ENCODE peak calls at places on chromosome 7, in six cellular contexts. D is suprapubic skin, M is Peyer's patch, W is GM12891, R is sigmoid colon, N is body of pancreas. G is an unnamed sample.

GRCh38 chr7:132109768-132110167 is 466.5 kb downstream of the PLXNA4 start:
- DNase-seq in D (no peak), M (no peak), W (no peak), R (no peak), N (no peak), G (no peak)

GRCh38 chr7:111308691-111309090 is 217.8 kb downstream of the LRRN3 start:
- DNase-seq in D (no peak), M (no peak), W (no peak), R (no peak), N (no peak), G (no peak)

GRCh38 chr7:66460921-66461361 is 167.7 kb upstream of the KCTD7 start:
- DNase-seq in D (no peak), M (no peak), W (no peak), R (no peak), N (no peak), G (no peak)

GRCh38 chr7:46786221-46786951 is 795.5 kb downstream of the TNS3 start:
- DNase-seq in D (no peak), M (no peak), W (no peak), R (no peak), N (no peak), G (no peak)

GRCh38 chr7:96579101-96579500 is 130.5 kb downstream of the SEM1 start:
- DNase-seq in D (no peak), M (no peak), W (no peak), R (no peak), N (no peak), G (no peak)

GRCh38 chr7:129781856-129782256 is 170.3 kb downstream of the NRF1 start:
- DNase-seq in D (no peak), M (peak; percentile 61), W (no peak), R (no peak), N (peak; percentile 28), G (no peak)

GRCh38 chr7:123537026-123537642 is 2.7 kb upstream of the IQUB start:
- DNase-seq in D (no peak), M (no peak), W (no peak), R (no peak), N (no peak), G (no peak)

GRCh38 chr7:92836489-92837213 is at the start of gene CDK6:
- DNase-seq in D (peak; percentile 79), M (peak; percentile 73), W (peak; percentile 58), R (peak; percentile 78), N (peak; percentile 69), G (peak; percentile 62)

GRCh38 chr7:96328016-96328415 is 6.1 kb upstream of the SLC25A13 start:
- DNase-seq in D (no peak), M (no peak), W (no peak), R (no peak), N (no peak), G (no peak)

GRCh38 chr7:107661081-107661864 is 645 bp downstream of the SLC26A4 start:
- DNase-seq in D (no peak), M (peak; percentile 70), W (peak; percentile 44), R (peak; percentile 68), N (peak; percentile 70), G (no peak)

GRCh38 chr7:124690840-124691239 is 74.8 kb downstream of the GPR37 start:
- DNase-seq in D (no peak), M (no peak), W (no peak), R (no peak), N (no peak), G (no peak)

GRCh38 chr7:53684693-53685092 is 649.3 kb downstream of the POM121L12 start:
- DNase-seq in D (no peak), M (no peak), W (no peak), R (no peak), N (no peak), G (no peak)

GRCh38 chr7:2112261-2113203 is 120.2 kb downstream of the MAD1L1 start:
- DNase-seq in D (no peak), M (no peak), W (no peak), R (no peak), N (no peak), G (no peak)

GRCh38 chr7:157634401-157635147 is 297.8 kb downstream of the DNAJB6 start:
- DNase-seq in D (no peak), M (no peak), W (no peak), R (no peak), N (no peak), G (no peak)

GRCh38 chr7:100101016-100101862 is at the start of the genes AP4M1 and MCM7:
- DNase-seq in D (peak; percentile 100), M (peak; percentile 99), W (peak; percentile 99), R (peak; percentile 100), N (peak; percentile 99), G (peak; percentile 87)
- TF ChIP-seq POLR2A in D (no peak), M (peak; percentile 25), W (peak; percentile 79), R (no peak), N (peak; percentile 49), G (peak; percentile 65)

DNA sequence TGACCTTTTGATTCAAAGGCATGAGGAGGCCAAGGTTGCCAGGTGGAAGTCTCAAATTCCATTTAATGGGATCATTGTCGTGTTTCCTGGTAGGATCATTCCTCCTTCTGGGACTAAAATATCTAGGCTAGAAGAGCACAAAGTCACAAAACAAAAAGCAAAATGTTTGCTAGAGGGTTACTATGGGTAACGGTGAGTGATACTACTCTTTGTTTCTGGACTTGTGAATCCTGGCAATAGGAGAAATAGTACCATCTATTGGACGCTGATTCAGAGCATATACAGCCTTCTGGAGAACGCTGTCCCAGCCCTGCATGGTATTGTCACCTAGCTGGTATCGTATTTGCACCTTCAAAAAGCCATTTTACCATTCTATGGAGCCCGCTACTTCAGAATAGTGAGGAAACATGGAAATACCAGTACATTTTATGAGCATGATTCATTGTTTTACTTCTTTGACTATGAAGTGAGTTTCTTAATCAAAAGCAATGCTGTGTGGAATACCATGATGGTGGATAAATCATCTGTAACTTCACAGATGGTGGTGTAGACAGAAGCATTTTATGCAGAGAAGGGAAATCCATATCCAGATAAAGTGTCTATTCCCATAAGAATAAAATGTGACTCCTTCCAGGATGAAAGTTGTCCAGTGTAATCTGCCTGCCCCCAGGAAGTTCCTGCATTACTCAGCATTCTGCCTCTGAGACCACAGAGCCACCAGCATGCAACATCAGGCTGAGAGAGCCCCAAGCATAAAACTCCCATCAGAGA is 361.1 kb downstream of the ETV1 start:
- DNase-seq in D (no peak), M (no peak), W (no peak), R (no peak), N (no peak), G (peak; percentile 7)
- TF ChIP-seq POLR2A in D (no peak), M (no peak), W (no peak), R (no peak), N (no peak), G (no peak)

DNA sequence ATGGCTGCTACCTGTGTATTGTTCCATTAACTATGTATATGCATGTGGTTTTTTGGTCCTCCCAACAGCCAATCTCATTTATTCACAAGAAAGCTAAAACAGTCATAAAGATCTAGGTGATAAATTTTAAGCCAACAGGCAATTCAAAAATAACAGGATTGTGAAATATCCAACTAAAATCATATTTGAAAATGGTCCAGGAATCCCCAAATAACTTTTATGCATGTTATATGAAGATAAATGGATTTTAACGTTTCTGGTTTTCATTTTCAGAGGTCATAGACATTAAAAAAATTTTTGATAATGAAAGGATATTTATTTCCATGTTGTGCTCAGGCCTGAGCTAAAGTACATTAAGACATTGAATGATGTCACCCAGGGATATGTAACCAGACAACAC is 96.8 kb upstream of the JAZF1 start:
- DNase-seq in D (no peak), M (no peak), W (no peak), R (no peak), N (no peak), G (no peak)
- TF ChIP-seq POLR2A in D (no peak), M (no peak), W (no peak), R (no peak), N (no peak), G (no peak)

GRCh38 chr7:19119372-19119771 is 1.9 kb upstream of the TWIST1 start:
- DNase-seq in D (no peak), M (no peak), W (no peak), R (no peak), N (no peak), G (no peak)

GRCh38 chr7:19117870-19118608 is 603 bp upstream of the TWIST1 start:
- DNase-seq in D (no peak), M (no peak), W (no peak), R (peak; percentile 66), N (no peak), G (no peak)

GRCh38 chr7:19116121-19117080 is 1.0 kb downstream of the TWIST1 start:
- DNase-seq in D (no peak), M (no peak), W (no peak), R (peak; percentile 70), N (no peak), G (no peak)

GRCh38 chr7:19118896-19119301 is 1.5 kb upstream of the TWIST1 start:
- DNase-seq in D (no peak), M (no peak), W (no peak), R (no peak), N (no peak), G (no peak)

GRCh38 chr7:19117081-19117869 is at the start of gene TWIST1:
- DNase-seq in D (peak; percentile 91), M (no peak), W (no peak), R (peak; percentile 79), N (no peak), G (peak; percentile 93)
- TF ChIP-seq POLR2A in D (no peak), M (no peak), W (no peak), R (no peak), N (no peak), G (peak; percentile 90)

GRCh38 chr7:121101621-121102020 is 113.1 kb downstream of the CPED1 start:
- DNase-seq in D (no peak), M (no peak), W (no peak), R (no peak), N (no peak), G (no peak)

GRCh38 chr7:121102619-121103018 is 114.1 kb downstream of the CPED1 start:
- DNase-seq in D (no peak), M (no peak), W (no peak), R (no peak), N (no peak), G (no peak)

GRCh38 chr7:121103579-121103978 is 115.1 kb downstream of the CPED1 start:
- DNase-seq in D (no peak), M (no peak), W (no peak), R (no peak), N (no peak), G (no peak)

GRCh38 chr7:121101083-121101482 is 112.6 kb downstream of the CPED1 start:
- DNase-seq in D (no peak), M (no peak), W (no peak), R (no peak), N (no peak), G (no peak)

GRCh38 chr7:121103091-121103490 is 114.6 kb downstream of the CPED1 start:
- DNase-seq in D (no peak), M (no peak), W (no peak), R (no peak), N (no peak), G (no peak)
- TF ChIP-seq POLR2A in D (no peak), M (no peak), W (no peak), R (no peak), N (no peak), G (no peak)

DNA sequence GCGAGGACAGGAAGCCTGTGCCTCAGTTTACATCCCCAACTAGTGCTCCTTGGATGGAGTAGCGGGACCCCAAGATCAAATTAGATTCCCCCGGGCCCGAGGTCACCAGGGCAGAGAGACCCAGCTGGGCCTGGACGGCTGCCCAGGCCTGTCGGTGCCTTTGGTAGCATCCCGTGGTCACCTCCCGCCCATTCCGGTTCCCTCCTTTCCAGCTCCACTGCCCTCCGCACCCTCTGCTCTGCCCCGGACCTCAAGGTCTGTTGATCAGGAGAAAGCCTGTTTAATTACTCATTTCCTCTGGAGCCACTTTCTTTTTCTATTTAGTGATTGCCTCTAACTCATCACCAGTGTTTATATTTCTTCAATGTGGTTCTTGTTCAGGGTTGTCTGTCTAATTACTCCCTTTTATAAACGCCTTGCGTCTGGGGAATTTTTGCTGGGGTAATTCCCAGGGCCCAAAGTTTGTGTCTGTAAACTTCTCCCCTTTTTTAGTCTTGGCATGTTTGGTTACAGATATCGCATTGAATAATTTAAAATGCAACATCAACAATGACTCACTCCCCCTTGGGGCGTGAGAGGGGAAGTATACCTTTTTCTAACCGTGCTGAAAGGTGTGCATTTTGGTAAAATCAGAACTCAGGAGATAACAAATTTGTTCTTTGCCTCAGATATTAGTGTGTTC is 1.9 kb downstream of the FOXK1 start:
- DNase-seq in D (no peak), M (peak; percentile 70), W (no peak), R (peak; percentile 83), N (peak; percentile 42), G (peak; percentile 79)
- TF ChIP-seq POLR2A in D (no peak), M (peak; percentile 26), W (no peak), R (no peak), N (no peak), G (no peak)

G was measured in H54.